ENCODE peak calls at places on chromosomes 12 and 14, in five cellular contexts. H is cardiac muscle cell, R is OCI-LY7, U is hepatocyte, B is Peyer's patch. D is an unnamed sample. For H3K4me1 and H3K36me3, the result is how much of the 10 kb centered on the place peaks cover.

GRCh38 chr12:46373303-46374182 is 970 bp upstream of the SLC38A2 start:
- DNase-seq in R (peak), H (peak), B (peak), U (peak), D (peak)

GRCh38 chr14:68681256-68681655 is 111.6 kb downstream of the ZFP36L1 start:
- DNase-seq in B (no peak), H (no peak), U (no peak), R (no peak), D (no peak)

GRCh38 chr12:18074001-18074400 is 16.0 kb downstream of the RERGL start:
- DNase-seq in B (no peak), H (no peak), R (no peak), U (peak), D (no peak)

GRCh38 chr14:23559010-23559920 is 3.2 kb downstream of the THTPA start:
- DNase-seq in H (peak), R (peak), B (peak), U (peak), D (peak)

GRCh38 chr14:103444837-103445524 is 59.8 kb downstream of the MARK3 start:
- DNase-seq in B (no peak), H (no peak), R (no peak), U (peak), D (no peak)

GRCh38 chr12:111777345-111778045 is 10.8 kb downstream of the ALDH2 start:
- DNase-seq in H (no peak), U (peak), R (no peak), B (peak), D (no peak)

GRCh38 chr12:76037130-76038105 is 5.8 kb upstream of the PHLDA1 start:
- DNase-seq in B (no peak), H (peak), U (peak), R (peak), D (peak)

GRCh38 chr12:12533238-12533829 is 29.3 kb downstream of the DUSP16 start:
- DNase-seq in R (no peak), H (peak), B (peak), U (peak), D (peak)

GRCh38 chr12:40921563-40922163 is 229.4 kb downstream of the CNTN1 start:
- DNase-seq in B (no peak), R (peak), H (peak), U (peak), D (no peak)

GRCh38 chr12:31868980-31869379 is 90.2 kb upstream of the RESF1 start:
- DNase-seq in H (peak), B (no peak), R (no peak), U (peak), D (no peak)

GRCh38 chr12:51951843-51952722 is 584 bp downstream of the ACVR1B start:
- DNase-seq in R (peak), U (no peak), B (peak), H (peak), D (no peak)

GRCh38 chr12:42786400-42786799 is 196.9 kb upstream of the PRICKLE1 start:
- DNase-seq in R (no peak), B (no peak), H (no peak), U (no peak), D (no peak)

GRCh38 chr14:88327497-88327896 is 4.4 kb upstream of the KCNK10 start:
- DNase-seq in R (no peak), U (no peak), B (no peak), H (no peak), D (no peak)

GRCh38 chr12:50317198-50317597 is 33.9 kb upstream of the LIMA1 start:
- DNase-seq in U (no peak), B (no peak), R (no peak), H (no peak), D (no peak)
- TF ChIP-seq CTCF in U (no peak), B (no peak), R (no peak), H (no peak), D (no peak)

GRCh38 chr14:91861091-91861490 is 6.2 kb downstream of the TC2N start:
- DNase-seq in B (no peak), U (no peak), H (no peak), R (no peak), D (no peak)
- H3K4me1 ChIP-seq in B (under half), U (under half), H (under half), R (under half), D (under half)

DNA sequence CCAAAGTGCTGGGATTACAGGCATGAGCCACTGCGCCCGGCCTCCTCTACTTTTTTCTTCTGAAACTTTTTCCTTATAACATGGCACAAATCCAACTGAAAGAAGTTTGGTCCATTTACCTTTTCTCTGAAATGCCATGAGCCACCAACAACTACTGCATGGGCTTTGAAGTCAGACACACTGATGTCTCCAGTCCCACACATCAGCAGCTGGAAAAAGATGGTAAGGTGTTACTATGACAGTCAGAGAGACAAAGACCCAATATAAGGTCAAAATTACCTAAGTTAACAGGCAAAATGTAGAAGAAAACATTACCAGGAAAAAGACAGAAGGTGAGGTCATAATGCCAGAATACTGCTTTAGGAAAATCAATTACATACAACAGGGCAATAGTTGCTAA is 48.2 kb downstream of the AREL1 start:
- DNase-seq in R (no peak), H (no peak), B (no peak), U (no peak), D (no peak)
- H3K36me3 ChIP-seq in R (half or more), H (half or more), B (under half), U (under half), D (under half)

GRCh38 chr12:65119063-65119462 is 2.0 kb downstream of the WIF1 start:
- DNase-seq in R (no peak), B (no peak), U (no peak), H (no peak), D (no peak)

GRCh38 chr12:65123435-65124063 is 2.4 kb upstream of the WIF1 start:
- DNase-seq in B (no peak), H (peak), U (peak), R (peak), D (no peak)

GRCh38 chr12:65121956-65122469 is 908 bp upstream of the WIF1 start:
- DNase-seq in B (no peak), R (no peak), H (no peak), U (no peak), D (no peak)

GRCh38 chr12:65122661-65123060 is 1.6 kb upstream of the WIF1 start:
- DNase-seq in R (no peak), H (no peak), B (no peak), U (no peak), D (no peak)

DNA sequence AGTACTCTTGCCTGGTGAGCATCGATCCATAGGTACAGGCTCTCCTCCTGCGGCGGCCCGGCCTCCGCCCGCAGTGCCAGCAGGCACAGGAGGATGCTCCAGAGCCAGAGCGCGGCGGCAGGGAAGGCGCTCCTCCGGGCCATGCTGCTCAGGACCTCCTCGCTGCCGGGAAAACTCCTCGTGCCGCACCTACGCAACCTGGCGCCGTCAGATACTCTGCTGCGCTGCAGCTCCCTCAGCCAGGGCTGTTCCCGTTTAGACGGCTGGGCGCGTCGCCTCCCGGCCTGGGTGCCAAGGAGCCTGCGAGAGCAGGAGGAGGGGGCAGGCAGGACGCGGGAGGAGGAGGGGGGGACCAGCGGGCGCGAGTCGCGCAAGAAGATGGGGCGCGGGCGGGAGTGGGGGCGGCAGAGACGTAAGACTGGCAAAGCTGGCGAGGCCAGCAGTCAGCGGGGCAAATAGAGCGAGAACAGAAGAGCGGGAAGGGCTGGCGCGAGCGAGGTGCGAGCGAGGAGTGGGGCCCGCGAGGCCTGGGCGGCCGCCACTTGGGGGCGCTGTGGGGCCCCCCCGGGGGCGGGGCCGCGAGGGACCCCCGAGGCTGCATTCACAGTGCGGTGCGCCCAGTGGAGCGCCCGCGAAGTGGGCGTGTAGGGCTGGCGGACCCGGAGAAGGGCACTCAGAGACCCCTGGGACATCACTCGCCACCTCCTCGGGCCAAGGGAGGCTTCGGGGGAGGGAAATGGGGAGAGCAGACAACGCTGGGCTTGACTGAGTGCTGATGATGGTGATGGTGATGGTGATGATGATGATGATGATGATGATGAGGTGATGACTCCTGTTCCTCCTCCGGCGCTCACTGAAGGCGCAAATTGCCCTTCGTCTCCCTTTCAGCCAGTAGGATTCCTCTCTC is at the start of gene WIF1:
- DNase-seq in B (peak), H (peak), U (peak), R (no peak), D (no peak)
- TF ChIP-seq CTCF in B (no peak), H (peak), U (peak), R (peak), D (no peak)

GRCh38 chr12:122057769-122058168 is 20.8 kb upstream of the MLXIP start:
- DNase-seq in R (no peak), U (no peak), B (no peak), H (no peak), D (no peak)
- H3K4me1 ChIP-seq in R (under half), U (under half), B (under half), H (under half), D (under half)

GRCh38 chr12:120159509-120160237 is 34.8 kb downstream of the GCN1 start:
- DNase-seq in R (no peak), B (no peak), U (no peak), H (no peak), D (no peak)
- H3K36me3 ChIP-seq in R (half or more), B (under half), U (under half), H (half or more), D (under half)

GRCh38 chr14:38623661-38624060 is 367.8 kb upstream of the CLEC14A start:
- DNase-seq in H (no peak), U (no peak), B (no peak), R (no peak), D (no peak)
- TF ChIP-seq CTCF in H (no peak), U (no peak), B (no peak), R (no peak), D (no peak)